ENCODE peak calls at places on chromosomes 2 and 18, in four cellular contexts. One of them, this sample, is unnamed.

GRCh38 chr2:188512456-188512855 is 220.8 kb downstream of the GULP1 start:
- DNase-seq in H1: no peak
- DNase-seq in K562: peak; percentile 35
- DNase-seq in HepG2: peak; percentile 33
- DNase-seq in this sample: no peak

GRCh38 chr2:102057502-102058292 is 65.9 kb downstream of the IL1R2 start:
- DNase-seq in H1: no peak
- DNase-seq in HepG2: peak; percentile 98
- DNase-seq in K562: no peak
- DNase-seq in this sample: no peak

GRCh38 chr2:190528521-190529001 is 6.0 kb downstream of the NEMP2 start:
- DNase-seq in H1: no peak
- DNase-seq in HepG2: peak; percentile 81
- DNase-seq in K562: no peak
- DNase-seq in this sample: no peak

GRCh38 chr2:149040451-149040850 is 2.0 kb downstream of the LYPD6B start:
- DNase-seq in K562: peak; percentile 79
- DNase-seq in H1: peak; percentile 34
- DNase-seq in HepG2: peak; percentile 24
- DNase-seq in this sample: peak; percentile 42

GRCh38 chr2:237895544-237896506 is 36.4 kb downstream of the RAMP1 start:
- DNase-seq in H1: no peak
- DNase-seq in HepG2: no peak
- DNase-seq in K562: no peak
- DNase-seq in this sample: no peak

GRCh38 chr2:169091761-169092523 is 22.6 kb downstream of the DHRS9 start:
- DNase-seq in K562: no peak
- DNase-seq in HepG2: no peak
- DNase-seq in H1: no peak
- DNase-seq in this sample: peak; percentile 28

GRCh38 chr18:76943542-76944339 is 121.4 kb downstream of the ZNF236 start:
- DNase-seq in H1: no peak
- DNase-seq in HepG2: no peak
- DNase-seq in K562: no peak
- DNase-seq in this sample: no peak

GRCh38 chr2:190121971-190122370 is 59.4 kb upstream of the MSTN start:
- DNase-seq in K562: peak; percentile 17
- DNase-seq in HepG2: peak; percentile 24
- DNase-seq in H1: no peak
- DNase-seq in this sample: peak; percentile 23

GRCh38 chr2:196230051-196230450 is 58.7 kb upstream of the STK17B start:
- DNase-seq in HepG2: no peak
- DNase-seq in H1: no peak
- DNase-seq in K562: no peak
- DNase-seq in this sample: no peak

GRCh38 chr2:239936838-239937581 is 88.1 kb downstream of the NDUFA10 start:
- DNase-seq in H1: no peak
- DNase-seq in HepG2: no peak
- DNase-seq in K562: no peak
- DNase-seq in this sample: no peak
- TF ChIP-seq FOSL1 in H1: no peak
- TF ChIP-seq FOSL1 in HepG2: no peak
- TF ChIP-seq FOSL1 in K562: no peak
- TF ChIP-seq FOSL1 in this sample: no peak

GRCh38 chr2:65465124-65465523 is 32.7 kb upstream of the SPRED2 start:
- DNase-seq in HepG2: no peak
- DNase-seq in K562: no peak
- DNase-seq in H1: no peak
- DNase-seq in this sample: no peak
- TF ChIP-seq FOSL1 in HepG2: no peak
- TF ChIP-seq FOSL1 in K562: no peak
- TF ChIP-seq FOSL1 in H1: no peak
- TF ChIP-seq FOSL1 in this sample: no peak

DNA sequence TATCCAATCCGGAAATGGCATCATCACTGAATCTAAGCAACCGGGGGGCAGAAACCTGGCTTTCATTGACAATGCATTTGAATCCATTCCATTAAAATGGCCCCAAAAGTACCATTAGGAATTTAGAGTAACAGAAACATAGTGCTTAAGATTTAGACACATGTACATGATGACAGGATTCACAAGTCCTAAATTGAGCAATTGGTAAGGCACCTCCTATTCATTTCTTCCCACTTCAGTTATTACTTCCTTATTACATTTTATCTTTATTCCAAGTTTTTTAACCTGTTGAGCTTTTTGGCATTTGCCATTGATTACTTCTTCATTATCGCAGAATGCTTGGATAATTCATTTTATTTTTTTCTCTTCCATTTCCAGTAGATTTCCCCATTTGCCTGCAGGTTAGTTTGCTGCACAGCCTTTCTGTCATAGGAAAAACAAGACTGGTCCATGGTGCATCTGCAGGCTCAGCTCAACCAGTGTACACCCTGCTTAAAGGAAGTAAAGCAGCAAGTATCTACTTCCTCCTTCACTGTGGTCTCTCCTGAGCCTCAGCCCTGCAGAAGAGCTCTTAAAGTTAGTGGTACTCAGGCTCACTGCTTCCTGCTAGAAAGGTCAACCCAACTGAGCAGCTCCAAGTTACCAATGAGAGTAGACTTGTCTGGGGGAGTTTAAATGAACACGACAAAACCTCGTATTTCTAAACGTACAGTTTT is 89.2 kb downstream of the DOCK10 start:
- DNase-seq in HepG2: no peak
- DNase-seq in H1: no peak
- DNase-seq in K562: no peak
- DNase-seq in this sample: no peak
- TF ChIP-seq FOSL1 in HepG2: no peak
- TF ChIP-seq FOSL1 in H1: no peak
- TF ChIP-seq FOSL1 in K562: no peak
- TF ChIP-seq FOSL1 in this sample: no peak

GRCh38 chr2:237861-238260 is 26.0 kb downstream of the SH3YL1 start:
- DNase-seq in HepG2: no peak
- DNase-seq in H1: no peak
- DNase-seq in K562: peak; percentile 16
- DNase-seq in this sample: no peak
- TF ChIP-seq FOSL1 in HepG2: no peak
- TF ChIP-seq FOSL1 in H1: no peak
- TF ChIP-seq FOSL1 in K562: no peak
- TF ChIP-seq FOSL1 in this sample: no peak

GRCh38 chr2:199865905-199866304 is 14.9 kb upstream of the FTCDNL1 start:
- DNase-seq in HepG2: no peak
- DNase-seq in H1: no peak
- DNase-seq in K562: no peak
- DNase-seq in this sample: no peak
- TF ChIP-seq FOSL1 in HepG2: no peak
- TF ChIP-seq FOSL1 in H1: no peak
- TF ChIP-seq FOSL1 in K562: no peak
- TF ChIP-seq FOSL1 in this sample: no peak

This sample was measured in HCT116.